ENCODE peak calls at places on chromosomes 12 and 14, in six cellular contexts. P, L, W, D, J and Q are unnamed samples. For H3K9me3 and H3K27me3, the result is how much of the 10 kb centered on the place peaks cover.

GRCh38 chr14:77103954-77104353 is 5.9 kb downstream of the CIPC start:
- DNase-seq in L (no peak), D (no peak), W (no peak), J (no peak), P (no peak), Q (no peak)

GRCh38 chr14:58100735-58101368 is 51.2 kb downstream of the ARMH4 start:
- DNase-seq in L (no peak), P (no peak), W (no peak), D (no peak), J (no peak), Q (peak)

GRCh38 chr12:42346603-42347002 is 20.6 kb downstream of the PPHLN1 start:
- DNase-seq in L (no peak), D (no peak), W (no peak), P (no peak), J (no peak), Q (no peak)

GRCh38 chr12:31220061-31220460 is 105.9 kb downstream of the SINHCAF start:
- DNase-seq in J (no peak), L (no peak), W (no peak), P (no peak), D (no peak), Q (no peak)

GRCh38 chr14:103453791-103454190 is 68.6 kb downstream of the MARK3 start:
- DNase-seq in D (no peak), P (no peak), J (no peak), L (no peak), W (no peak), Q (no peak)

GRCh38 chr12:120140603-120141002 is 24.1 kb upstream of the RAB35 start:
- DNase-seq in L (no peak), P (no peak), J (no peak), D (no peak), W (no peak), Q (no peak)

GRCh38 chr12:32030151-32030550 is 70.9 kb downstream of the RESF1 start:
- DNase-seq in L (no peak), J (no peak), D (no peak), P (no peak), W (no peak), Q (no peak)

GRCh38 chr12:29241821-29242591 is 92.9 kb downstream of the FAR2 start:
- DNase-seq in D (peak), J (no peak), L (no peak), P (no peak), W (peak), Q (peak)

GRCh38 chr14:49173765-49174373 is 412.3 kb downstream of the RPS29 start:
- DNase-seq in D (peak), L (no peak), P (no peak), W (peak), J (peak), Q (peak)

GRCh38 chr12:40010899-40011774 is 94.7 kb downstream of the SLC2A13 start:
- DNase-seq in L (peak), D (peak), W (peak), J (peak), P (no peak), Q (peak)
- H3K4me3 ChIP-seq in L (peak), D (no peak), W (no peak), J (no peak), P (peak), Q (no peak)

GRCh38 chr14:104475256-104475655 is 104.3 kb upstream of the C14orf180 start:
- DNase-seq in P (no peak), J (no peak), D (no peak), L (no peak), W (no peak), Q (no peak)
- H3K9me3 ChIP-seq in P (under half), J (under half), D (under half), L (under half), W (under half), Q (under half)

DNA sequence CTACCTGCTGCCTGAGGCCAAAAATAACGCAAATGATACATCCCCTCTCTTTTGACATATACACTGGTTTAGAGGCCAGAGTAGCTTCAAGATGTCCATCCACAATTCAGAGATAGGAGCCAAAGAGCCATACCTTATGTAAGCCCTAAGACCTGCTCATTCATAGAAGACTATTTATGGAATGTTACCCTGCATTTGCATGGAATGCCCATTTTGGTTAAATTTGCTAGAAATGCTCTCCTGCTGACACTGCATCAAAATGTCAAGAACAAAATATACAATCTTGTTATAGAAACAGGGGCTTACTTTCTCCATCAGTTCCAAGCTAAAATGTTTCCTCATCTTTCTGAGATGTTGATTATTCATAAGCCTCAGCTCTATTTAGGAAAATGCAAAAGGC is 183.3 kb upstream of the CDKN3 start:
- DNase-seq in D (no peak), P (no peak), J (no peak), L (no peak), W (no peak), Q (no peak)
- H3K27me3 ChIP-seq in D (under half), P (under half), J (under half), L (under half), W (under half), Q (under half)

GRCh38 chr12:57090924-57091632 is 2.2 kb downstream of the NAB2 start:
- DNase-seq in L (no peak), D (no peak), W (no peak), P (no peak), J (no peak), Q (no peak)
- H3K4me3 ChIP-seq in L (no peak), D (no peak), W (no peak), P (peak), J (peak), Q (peak)

GRCh38 chr12:19421503-19422282 is 17.6 kb upstream of the AEBP2 start:
- DNase-seq in L (no peak), W (no peak), D (no peak), P (no peak), J (no peak), Q (no peak)
- H3K9me3 ChIP-seq in L (under half), W (under half), D (under half), P (under half), J (under half), Q (under half)